ENCODE peak calls at places on chromosomes 2 and 18, in six cellular contexts. Q, F, K, J, S and V are unnamed samples.

GRCh38 chr2:60925994-60926750 is 44.8 kb downstream of the REL start:
- DNase-seq in Q (no peak), F (peak), K (no peak), J (no peak), S (no peak), V (no peak)

GRCh38 chr18:74790451-74790850 is 192.8 kb downstream of the ZNF407 start:
- DNase-seq in Q (no peak), F (no peak), K (no peak), J (no peak), S (no peak), V (no peak)

GRCh38 chr18:76821875-76822509 is 365 bp upstream of the ZNF236 start:
- DNase-seq in Q (peak), F (peak), K (peak), J (peak), S (peak), V (peak)

GRCh38 chr18:9855686-9856085 is 30.1 kb upstream of the TXNDC2 start:
- DNase-seq in Q (no peak), F (no peak), K (no peak), J (no peak), S (no peak), V (no peak)

GRCh38 chr2:69781321-69782248 is 39.7 kb downstream of the ANXA4 start:
- DNase-seq in Q (no peak), F (no peak), K (no peak), J (no peak), S (no peak), V (peak)

GRCh38 chr2:54240515-54241219 is 15.4 kb downstream of the TSPYL6 start:
- DNase-seq in Q (no peak), F (peak), K (no peak), J (no peak), S (peak), V (peak)

GRCh38 chr2:167702227-167702626 is 545.2 kb downstream of the STK39 start:
- DNase-seq in Q (no peak), F (no peak), K (no peak), J (no peak), S (no peak), V (no peak)

GRCh38 chr18:21897811-21898210 is 157.2 kb downstream of the MIB1 start:
- DNase-seq in Q (peak), F (peak), K (peak), J (peak), S (peak), V (peak)

GRCh38 chr2:165582409-165582808 is 112.9 kb downstream of the CSRNP3 start:
- DNase-seq in Q (no peak), F (peak), K (no peak), J (no peak), S (no peak), V (peak)

GRCh38 chr2:41194235-41194634 is 742.3 kb upstream of the SLC8A1 start:
- DNase-seq in Q (peak), F (peak), K (no peak), J (no peak), S (no peak), V (peak)

GRCh38 chr2:163401481-163401880 is 334.3 kb downstream of the FIGN start:
- DNase-seq in Q (no peak), F (peak), K (no peak), J (no peak), S (peak), V (peak)

GRCh38 chr18:80065705-80066104 is 31.5 kb downstream of the RBFA start:
- DNase-seq in Q (no peak), F (no peak), K (no peak), J (no peak), S (no peak), V (no peak)

GRCh38 chr2:203605302-203605701 is 70.2 kb upstream of the RAPH1 start:
- DNase-seq in Q (no peak), F (peak), K (no peak), J (no peak), S (no peak), V (peak)

GRCh38 chr2:27209621-27210401 is 2.0 kb upstream of the ATRAID start:
- DNase-seq in Q (no peak), F (peak), K (no peak), J (peak), S (peak), V (peak)
- TF ChIP-seq CTCF in Q (no peak), F (no peak), K (no peak), J (no peak), S (no peak), V (no peak)

GRCh38 chr2:135603543-135603942 is 72.3 kb downstream of the R3HDM1 start:
- DNase-seq in Q (no peak), F (no peak), K (no peak), J (no peak), S (peak), V (no peak)

DNA sequence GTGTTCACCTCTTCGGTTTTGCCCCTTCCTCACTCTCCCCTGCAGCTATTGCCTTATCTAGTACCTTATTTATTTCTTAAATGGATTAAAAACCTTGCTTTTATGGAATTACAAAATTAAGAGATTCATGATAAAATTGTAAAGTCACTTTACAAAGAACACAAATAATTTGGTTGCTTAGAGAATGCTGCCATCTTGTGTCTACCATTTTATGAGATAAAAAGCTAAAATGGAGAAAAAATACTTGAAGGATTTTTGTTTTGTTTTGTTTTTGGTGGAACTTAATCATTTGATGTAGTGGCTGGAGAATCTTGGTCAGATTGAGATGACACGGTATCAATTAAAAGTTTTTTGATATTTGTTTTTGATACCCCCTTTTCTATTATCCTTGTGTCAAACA is 69.6 kb downstream of the R3HDM1 start:
- DNase-seq in Q (no peak), F (peak), K (peak), J (no peak), S (no peak), V (peak)
- TF ChIP-seq CTCF in Q (no peak), F (peak), K (peak), J (no peak), S (no peak), V (no peak)

GRCh38 chr2:85707304-85707703 is 13.1 kb downstream of the GNLY start:
- DNase-seq in Q (peak), F (peak), K (peak), J (peak), S (peak), V (peak)
- TF ChIP-seq CTCF in Q (peak), F (peak), K (peak), J (peak), S (peak), V (peak)

GRCh38 chr2:44974064-44974715 is 32.7 kb downstream of the SIX3 start:
- DNase-seq in Q (no peak), F (peak), K (peak), J (no peak), S (peak), V (peak)
- TF ChIP-seq CTCF in Q (peak), F (peak), K (peak), J (peak), S (peak), V (peak)